ENCODE peak calls at places on chromosomes 7 and 10, in nine cellular contexts. X is ovary, Q is NB4, V is choroid plexus epithelial cell, O is kidney tubule cell, W is retinal pigment epithelial cell, N is activated T-cell treated with anti-CD3 and anti-CD28 coated beads for 1 hour, E is esophagus squamous epithelium, Z is T-cell. B is an unnamed sample.

GRCh38 chr10:30553018-30553624 is 76.4 kb downstream of the LYZL2 start:
- DNase-seq in N (no peak), Q (peak; percentile 94), O (no peak), X (no peak), V (peak; percentile 72), Z (no peak), W (no peak), E (no peak), B (peak; percentile 69)

GRCh38 chr10:95394161-95394880 is 103.5 kb upstream of the PDLIM1 start:
- DNase-seq in O (peak; percentile 95), Q (no peak), X (no peak), N (no peak), W (no peak), V (no peak), E (no peak), Z (no peak), B (no peak)

GRCh38 chr10:95542330-95542729 is 18.8 kb downstream of the SORBS1 start:
- DNase-seq in E (no peak), O (no peak), V (no peak), Q (no peak), N (no peak), Z (no peak), W (no peak), X (no peak), B (no peak)

GRCh38 chr10:31154996-31155395 is 123.3 kb upstream of the ZNF438 start:
- DNase-seq in V (no peak), E (no peak), X (no peak), W (no peak), Z (no peak), O (no peak), N (no peak), Q (no peak), B (no peak)

GRCh38 chr10:13658864-13659685 is 72.3 kb downstream of the PRPF18 start:
- DNase-seq in W (no peak), O (no peak), Q (no peak), N (no peak), X (peak; percentile 45), V (peak; percentile 26), E (no peak), Z (no peak), B (peak; percentile 89)

GRCh38 chr10:11899067-11899876 is 76.1 kb downstream of the PROSER2 start:
- DNase-seq in X (no peak), W (no peak), V (no peak), O (no peak), N (no peak), E (no peak), Q (no peak), Z (no peak), B (no peak)

GRCh38 chr7:35680403-35681013 is 14.4 kb downstream of the HERPUD2 start:
- DNase-seq in O (peak; percentile 4), W (no peak), N (no peak), Z (no peak), E (no peak), X (no peak), V (no peak), Q (no peak), B (no peak)

GRCh38 chr7:105439174-105439893 is 50.6 kb upstream of the SRPK2 start:
- DNase-seq in X (no peak), E (no peak), O (peak; percentile 97), Q (peak; percentile 30), N (no peak), V (peak; percentile 48), Z (no peak), W (peak; percentile 43), B (no peak)

GRCh38 chr10:72665925-72666324 is 26.0 kb upstream of the MCU start:
- DNase-seq in V (no peak), Z (no peak), E (no peak), X (no peak), N (no peak), Q (no peak), W (no peak), O (peak; percentile 41), B (no peak)

GRCh38 chr7:114310344-114311118 is 104.1 kb upstream of the FOXP2 start:
- DNase-seq in W (no peak), N (no peak), X (no peak), Q (no peak), V (no peak), E (no peak), O (no peak), Z (no peak), B (no peak)

GRCh38 chr7:123750389-123751230 is 1.8 kb upstream of the WASL start:
- DNase-seq in X (no peak), N (no peak), W (no peak), V (no peak), Z (no peak), E (no peak), Q (no peak), O (no peak), B (no peak)

GRCh38 chr10:131195116-131195515 is 116.4 kb downstream of the TCERG1L start:
- DNase-seq in W (no peak), N (no peak), O (no peak), V (no peak), Z (no peak), Q (no peak), X (no peak), E (no peak), B (no peak)

GRCh38 chr7:113804475-113805130 is 114.2 kb downstream of the PPP1R3A start:
- DNase-seq in V (no peak), O (no peak), Z (no peak), Q (no peak), E (no peak), X (no peak), W (no peak), N (no peak), B (no peak)

GRCh38 chr10:79046326-79046725 is 22.4 kb upstream of the ZMIZ1 start:
- DNase-seq in V (no peak), N (no peak), E (no peak), Q (no peak), O (no peak), Z (no peak), W (no peak), X (no peak), B (no peak)

GRCh38 chr7:38374507-38374906 is 101.1 kb upstream of the TARP start:
- DNase-seq in X (no peak), N (peak; percentile 56), O (peak; percentile 36), V (peak; percentile 67), E (no peak), W (no peak), Q (peak; percentile 75), Z (peak; percentile 42), B (peak; percentile 20)

GRCh38 chr10:99672884-99673283 is 13.6 kb downstream of the ENTPD7 start:
- DNase-seq in E (no peak), N (no peak), Q (no peak), W (no peak), O (peak; percentile 81), V (no peak), X (no peak), Z (no peak), B (no peak)

GRCh38 chr7:47511698-47512370 is 70.1 kb downstream of the TNS3 start:
- DNase-seq in Q (no peak), X (peak; percentile 26), V (no peak), E (no peak), Z (no peak), O (no peak), N (no peak), W (no peak), B (no peak)

GRCh38 chr10:14126697-14127440 is 203.9 kb downstream of the FRMD4A start:
- DNase-seq in W (no peak), Z (no peak), X (no peak), Q (no peak), E (no peak), V (peak; percentile 10), N (no peak), O (peak; percentile 72), B (no peak)

GRCh38 chr7:34842782-34843181 is 184.8 kb downstream of the NPSR1 start:
- DNase-seq in W (no peak), Q (no peak), V (peak; percentile 35), Z (no peak), X (no peak), O (no peak), N (no peak), E (no peak), B (no peak)

GRCh38 chr10:127262606-127263005 is 66.2 kb upstream of the INSYN2A start:
- DNase-seq in N (no peak), Q (no peak), W (no peak), Z (no peak), E (no peak), X (no peak), V (no peak), O (no peak), B (no peak)

GRCh38 chr10:24390746-24391145 is 181.8 kb downstream of the KIAA1217 start:
- DNase-seq in O (no peak), N (no peak), V (peak; percentile 58), X (no peak), Q (no peak), W (peak; percentile 56), E (no peak), Z (no peak), B (no peak)

GRCh38 chr7:32536585-32536984 is 41.3 kb downstream of the AVL9 start:
- DNase-seq in O (peak; percentile 92), V (peak; percentile 67), X (no peak), Q (no peak), E (no peak), W (peak; percentile 30), N (no peak), Z (no peak), B (no peak)

GRCh38 chr10:92847185-92847864 is 995 bp upstream of the EXOC6 start:
- DNase-seq in Z (no peak), E (no peak), V (peak; percentile 77), W (no peak), O (peak; percentile 72), X (no peak), Q (peak; percentile 91), N (no peak), B (no peak)

B was measured in right cardiac atrium.